ENCODE peak calls at places on chromosomes 3 and 15, in seven cellular contexts. V is coronary artery, O is AG09309, R is lower lobe of right lung, F is WERI-Rb-1, W is suprapubic skin, H is H9. Z is an unnamed sample.

GRCh38 chr15:21261396-21261964 is 178.8 kb downstream of the POTEB3 start:
- DNase-seq in O (no peak), H (no peak), V (peak), R (peak), F (no peak), W (peak), Z (no peak)

GRCh38 chr3:108124337-108125150 is 33.7 kb upstream of the CD47 start:
- DNase-seq in H (no peak), F (no peak), W (no peak), R (no peak), O (no peak), V (no peak), Z (no peak)

GRCh38 chr3:111292117-111292516 is 220.5 kb downstream of the NECTIN3 start:
- DNase-seq in R (no peak), F (no peak), O (no peak), H (no peak), V (no peak), W (no peak), Z (no peak)

GRCh38 chr15:41655716-41656115 is 4.5 kb upstream of the MGA start:
- DNase-seq in F (no peak), W (no peak), R (no peak), O (no peak), V (no peak), H (no peak), Z (no peak)

GRCh38 chr3:53161820-53162671 is 1.0 kb downstream of the PRKCD start:
- DNase-seq in R (peak), F (peak), V (peak), H (peak), W (no peak), O (no peak), Z (peak)

GRCh38 chr3:133595341-133595740 is 21.9 kb downstream of the CDV3 start:
- DNase-seq in O (no peak), H (no peak), W (no peak), F (no peak), V (no peak), R (no peak), Z (no peak)

GRCh38 chr15:93296786-93297500 is 207.9 kb upstream of the RGMA start:
- DNase-seq in O (no peak), H (no peak), R (no peak), W (no peak), F (no peak), V (no peak), Z (no peak)

GRCh38 chr3:183698318-183698731 is 728 bp downstream of the YEATS2 start:
- DNase-seq in W (peak), F (peak), V (peak), O (no peak), H (no peak), R (no peak), Z (peak)

GRCh38 chr15:29337156-29337959 is 67.7 kb upstream of the NSMCE3 start:
- DNase-seq in H (no peak), F (no peak), W (no peak), O (no peak), R (no peak), V (no peak), Z (no peak)

GRCh38 chr3:141644931-141645330 is 93.2 kb upstream of the RNF7 start:
- DNase-seq in F (peak), W (peak), V (no peak), R (peak), O (peak), H (peak), Z (peak)

GRCh38 chr15:48358229-48358641 is 27.0 kb downstream of the DUT start:
- DNase-seq in V (no peak), F (no peak), R (no peak), O (no peak), H (no peak), W (no peak), Z (no peak)

GRCh38 chr3:16900779-16901440 is 16.2 kb downstream of the PLCL2 start:
- DNase-seq in F (no peak), H (no peak), W (no peak), R (no peak), O (no peak), V (no peak), Z (no peak)

GRCh38 chr3:129687586-129688125 is 81.2 kb upstream of the PLXND1 start:
- DNase-seq in F (no peak), V (no peak), O (no peak), R (no peak), W (no peak), H (no peak), Z (no peak)

GRCh38 chr15:45660231-45660979 is 25.6 kb downstream of the SQOR start:
- DNase-seq in H (no peak), O (no peak), W (no peak), R (no peak), V (no peak), F (no peak), Z (no peak)

GRCh38 chr3:187964759-187965158 is 189.2 kb upstream of the LPP start:
- DNase-seq in H (no peak), F (no peak), R (no peak), W (no peak), V (no peak), O (no peak), Z (no peak)

GRCh38 chr3:39222939-39223338 is 30.5 kb upstream of the XIRP1 start:
- DNase-seq in O (no peak), H (no peak), F (no peak), R (no peak), V (no peak), W (no peak), Z (no peak)

GRCh38 chr3:95971573-95971972 is 842.8 kb upstream of the EPHA6 start:
- DNase-seq in H (no peak), V (no peak), F (no peak), R (no peak), O (no peak), W (no peak), Z (no peak)

GRCh38 chr3:72997421-72997961 is 880 bp downstream of the PPP4R2 start:
- DNase-seq in V (no peak), F (peak), W (no peak), O (peak), R (no peak), H (no peak), Z (no peak)

GRCh38 chr3:10956531-10956930 is 36.0 kb upstream of the SLC6A1 start:
- DNase-seq in O (no peak), V (no peak), W (no peak), F (no peak), H (no peak), R (no peak), Z (no peak)

GRCh38 chr3:20125912-20126311 is 60.1 kb downstream of the SGO1 start:
- DNase-seq in W (no peak), R (no peak), O (no peak), H (no peak), F (no peak), V (no peak), Z (no peak)

GRCh38 chr15:66563126-66563525 is 2.7 kb downstream of the LCTL start:
- DNase-seq in W (no peak), F (no peak), V (no peak), H (no peak), O (no peak), R (no peak), Z (no peak)

GRCh38 chr15:51803961-51804360 is 25.5 kb upstream of the TMOD3 start:
- DNase-seq in R (no peak), W (no peak), V (no peak), O (no peak), F (no peak), H (no peak), Z (no peak)

GRCh38 chr3:115092220-115092791 is 54.8 kb downstream of the ZBTB20 start:
- DNase-seq in R (peak), W (peak), V (no peak), F (peak), O (peak), H (peak), Z (peak)

GRCh38 chr3:122562923-122563716 is 980 bp downstream of the PARP9 start:
- DNase-seq in V (no peak), R (no peak), W (no peak), F (no peak), O (no peak), H (no peak), Z (no peak)

GRCh38 chr3:137165117-137165806 is 207.5 kb downstream of the IL20RB start:
- DNase-seq in O (no peak), W (no peak), R (no peak), F (no peak), V (no peak), H (no peak), Z (peak)

GRCh38 chr3:28940530-28940929 is 340.3 kb upstream of the RBMS3 start:
- DNase-seq in V (no peak), O (peak), F (no peak), W (no peak), H (no peak), R (no peak), Z (no peak)

GRCh38 chr3:4271834-4272233 is 31.3 kb upstream of the SETMAR start:
- DNase-seq in V (no peak), H (no peak), O (peak), R (no peak), F (no peak), W (no peak), Z (no peak)

GRCh38 chr3:55190296-55190695 is 262.4 kb upstream of the LRTM1 start:
- DNase-seq in H (no peak), W (no peak), F (no peak), R (no peak), O (peak), V (no peak), Z (no peak)

GRCh38 chr15:31526916-31527690 is 200.5 kb downstream of the KLF13 start:
- DNase-seq in R (no peak), F (no peak), W (no peak), H (no peak), O (no peak), V (peak), Z (no peak)

GRCh38 chr3:78178740-78179139 is 1138.8 kb downstream of the ROBO2 start:
- DNase-seq in V (no peak), H (no peak), R (no peak), W (no peak), F (no peak), O (no peak), Z (no peak)

GRCh38 chr15:89680282-89680873 is 1.2 kb upstream of the PLIN1 start:
- DNase-seq in R (no peak), H (no peak), W (no peak), V (peak), O (peak), F (no peak), Z (no peak)
- TF ChIP-seq CTCF in R (no peak), H (no peak), W (no peak), V (no peak), O (no peak), F (no peak), Z (no peak)

DNA sequence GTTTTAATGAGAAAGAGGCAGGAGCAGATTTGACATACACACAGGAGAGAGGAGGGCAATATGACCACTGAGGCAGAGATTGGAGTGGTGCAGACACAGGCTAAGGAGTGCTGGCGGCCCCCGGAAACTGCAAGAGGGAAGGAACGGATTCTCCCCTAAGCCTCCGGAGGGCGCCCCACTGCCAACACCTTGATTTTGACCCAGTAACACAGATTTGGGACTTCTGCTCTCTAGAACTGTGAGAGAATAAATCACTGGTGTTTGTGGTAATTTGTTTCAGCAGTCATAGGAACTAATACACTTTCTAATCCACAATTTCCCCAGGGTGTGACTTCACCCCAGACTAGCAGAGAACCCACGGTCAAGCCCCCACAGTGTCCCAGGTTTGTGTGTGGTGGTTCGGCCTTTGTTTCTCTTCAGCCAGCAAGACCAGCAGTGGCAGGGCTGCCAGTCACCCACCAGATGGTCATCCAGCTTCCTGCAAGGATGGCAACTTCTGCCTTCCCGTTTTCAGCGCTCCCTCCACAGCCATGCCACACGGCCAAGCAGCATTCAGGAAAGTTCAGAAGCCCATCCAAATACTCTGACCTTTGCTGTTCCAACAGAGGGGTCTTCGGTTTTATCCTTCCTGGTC is 23.6 kb upstream of the TSPAN3 start:
- DNase-seq in R (no peak), V (no peak), F (peak), O (no peak), W (no peak), H (peak), Z (no peak)
- TF ChIP-seq CTCF in R (no peak), V (no peak), F (peak), O (peak), W (no peak), H (peak), Z (no peak)

GRCh38 chr15:96515391-96515790 is 184.9 kb downstream of the NR2F2 start:
- DNase-seq in R (no peak), F (no peak), O (no peak), W (no peak), V (no peak), H (no peak), Z (no peak)

DNA sequence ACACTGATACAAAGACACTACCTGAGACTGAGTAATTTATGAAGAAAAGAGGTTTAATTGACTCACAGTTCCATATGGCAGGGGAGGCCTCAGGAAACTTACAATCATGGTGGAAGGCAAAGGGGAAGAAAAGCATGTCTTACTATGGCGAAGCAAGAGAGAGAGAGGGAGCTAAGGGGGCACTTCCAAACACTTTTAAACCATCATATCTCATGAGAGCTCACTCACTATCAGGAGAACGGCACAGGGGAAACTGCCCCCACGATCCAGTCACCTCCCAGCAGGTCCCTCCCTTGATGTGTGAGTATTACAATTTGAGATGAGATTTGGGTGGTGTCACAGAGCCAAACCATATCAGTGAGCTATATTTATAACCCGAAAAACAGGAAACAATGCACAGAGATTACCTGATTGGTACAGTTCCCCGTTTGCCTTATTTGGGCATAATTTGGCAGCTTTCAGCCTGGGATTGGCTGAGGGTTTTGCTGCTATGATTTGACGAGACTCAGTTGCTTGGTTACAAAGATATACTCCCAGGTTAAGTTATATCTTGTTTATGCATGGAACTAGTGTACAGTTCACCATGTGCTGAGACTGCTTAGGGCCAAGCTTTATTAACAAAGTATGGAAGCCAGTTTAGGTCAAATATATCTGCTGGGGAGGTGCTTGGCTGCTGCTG is 184.2 kb downstream of the NR2F2 start:
- DNase-seq in V (no peak), W (no peak), O (no peak), H (no peak), R (no peak), F (no peak), Z (no peak)
- TF ChIP-seq CTCF in V (no peak), W (no peak), O (no peak), H (no peak), R (no peak), F (no peak), Z (no peak)

DNA sequence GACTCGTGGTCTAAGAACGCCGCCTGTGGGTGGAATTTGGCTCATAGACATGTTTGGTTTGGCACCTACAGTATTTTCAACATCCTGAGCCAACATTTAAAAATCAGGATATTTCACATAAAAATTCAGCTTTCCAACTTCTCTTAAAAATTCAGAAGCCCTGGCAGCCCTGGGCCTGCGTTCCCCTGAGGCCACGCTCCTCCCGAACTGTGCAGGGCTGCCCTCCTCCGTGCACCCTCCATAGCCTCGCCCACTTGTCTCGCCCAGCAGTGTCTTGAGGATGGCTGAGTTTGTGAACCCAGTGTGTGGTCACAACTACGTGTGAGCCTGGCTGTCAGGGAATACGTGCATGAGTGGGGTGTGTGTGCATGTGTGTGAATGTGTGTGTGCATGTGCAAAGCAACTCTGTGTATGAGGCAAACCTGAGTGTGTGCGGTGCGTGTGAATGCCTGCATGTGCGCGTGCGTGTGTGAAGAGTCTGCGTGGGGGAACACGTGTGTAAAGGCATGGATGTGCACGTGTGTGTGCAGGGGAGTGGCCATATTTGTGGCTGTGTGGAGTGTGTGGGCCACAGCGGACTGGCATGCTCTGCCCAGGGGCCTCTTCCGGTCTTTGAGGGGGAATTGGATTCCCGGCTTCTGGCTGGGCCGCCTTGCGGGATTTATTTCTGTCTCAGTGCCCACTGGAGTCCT is 30.9 kb downstream of the PTH1R start:
- DNase-seq in V (no peak), O (peak), R (peak), H (no peak), F (no peak), W (peak), Z (no peak)
- TF ChIP-seq CTCF in V (no peak), O (peak), R (peak), H (no peak), F (no peak), W (no peak), Z (no peak)

DNA sequence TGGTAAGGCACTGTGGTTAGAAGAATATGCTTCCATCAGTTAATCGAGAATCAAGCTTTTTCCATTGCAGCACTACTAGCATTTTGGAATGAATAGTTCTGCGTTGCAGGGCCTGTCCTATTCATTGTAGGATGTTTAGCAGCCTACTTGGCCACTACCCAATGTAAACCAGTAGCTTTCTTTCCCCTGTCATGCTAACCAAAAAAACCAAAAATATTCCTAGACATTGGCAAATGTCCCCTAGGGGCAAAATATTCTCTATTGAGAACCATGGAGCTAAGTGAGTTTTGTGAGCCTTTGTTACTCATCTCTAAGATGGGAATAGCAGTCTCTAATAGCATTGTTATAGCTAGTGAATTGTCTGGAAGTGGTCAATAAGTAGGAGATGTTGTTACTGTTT is 187.2 kb downstream of the CADPS start:
- DNase-seq in F (no peak), V (no peak), H (no peak), O (no peak), R (no peak), W (no peak), Z (no peak)
- TF ChIP-seq CTCF in F (no peak), V (no peak), H (no peak), O (no peak), R (no peak), W (no peak), Z (no peak)

GRCh38 chr3:66138336-66139234 is 82.2 kb upstream of the SLC25A26 start:
- DNase-seq in F (peak), O (no peak), V (no peak), W (no peak), R (no peak), H (peak), Z (peak)
- TF ChIP-seq CTCF in F (peak), O (peak), V (peak), W (peak), R (peak), H (peak), Z (peak)

GRCh38 chr3:9826815-9827574 is 16.8 kb downstream of the RPUSD3 start:
- DNase-seq in V (no peak), F (peak), R (peak), O (no peak), W (no peak), H (peak), Z (peak)
- TF ChIP-seq CTCF in V (no peak), F (peak), R (peak), O (peak), W (no peak), H (peak), Z (peak)

GRCh38 chr3:150703756-150704344 is at the start of gene ERICH6:
- DNase-seq in R (peak), F (peak), O (peak), H (peak), V (peak), W (peak), Z (peak)
- TF ChIP-seq CTCF in R (peak), F (no peak), O (peak), H (no peak), V (no peak), W (no peak), Z (no peak)

GRCh38 chr3:63931290-63931689 is 19.1 kb upstream of the SCAANT1 start:
- DNase-seq in V (no peak), R (no peak), W (no peak), H (no peak), O (no peak), F (peak), Z (no peak)
- TF ChIP-seq CTCF in V (no peak), R (no peak), W (no peak), H (peak), O (no peak), F (peak), Z (no peak)

DNA sequence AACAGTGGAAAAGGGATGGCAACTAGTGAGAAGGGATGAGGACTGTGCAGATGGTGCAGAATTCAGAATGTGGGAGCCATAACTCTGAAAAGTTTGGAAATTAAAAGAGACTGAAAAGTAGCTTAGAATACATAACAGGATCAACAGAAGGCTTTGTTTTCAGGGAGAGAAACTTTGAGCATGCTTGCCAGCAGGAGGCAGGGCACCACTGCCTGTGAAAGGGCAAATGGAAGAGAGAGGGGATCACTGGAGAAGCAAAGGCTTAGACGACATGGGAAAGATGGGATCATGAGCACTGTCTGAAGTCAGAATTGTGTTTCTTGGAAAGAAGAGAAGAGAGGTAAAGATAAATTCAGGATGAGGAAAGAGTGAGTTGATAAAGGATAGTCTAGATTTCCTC is 99.6 kb downstream of the ABI3BP start:
- DNase-seq in W (no peak), R (peak), O (no peak), H (peak), F (peak), V (no peak), Z (peak)
- TF ChIP-seq CTCF in W (no peak), R (peak), O (peak), H (peak), F (peak), V (no peak), Z (no peak)